ENCODE peak calls at places on chromosomes 6 and 20, in nine cellular contexts. One of them, this sample, is unnamed.

GRCh38 chr6:32081168-32081624 is 27.9 kb downstream of the TNXB start:
- DNase-seq in cardiac muscle cell: no peak
- DNase-seq in tibial artery: peak; percentile 90
- DNase-seq in brain microvascular endothelial cell: peak; percentile 83
- DNase-seq in colonic mucosa: no peak
- DNase-seq in PC-9: peak; percentile 66
- DNase-seq in pancreas: no peak
- DNase-seq in ascending aorta: peak; percentile 28
- DNase-seq in fibroblast of lung: peak; percentile 84
- DNase-seq in this sample: no peak

GRCh38 chr6:145815351-145815772 is 767 bp upstream of the FBXO30 start:
- DNase-seq in cardiac muscle cell: no peak
- DNase-seq in tibial artery: peak; percentile 58
- DNase-seq in brain microvascular endothelial cell: peak; percentile 18
- DNase-seq in colonic mucosa: no peak
- DNase-seq in PC-9: no peak
- DNase-seq in pancreas: no peak
- DNase-seq in ascending aorta: no peak
- DNase-seq in fibroblast of lung: peak; percentile 21
- DNase-seq in this sample: peak; percentile 37

GRCh38 chr20:49267327-49267726 is 10.5 kb downstream of the ZNFX1 start:
- DNase-seq in cardiac muscle cell: no peak
- DNase-seq in tibial artery: no peak
- DNase-seq in brain microvascular endothelial cell: no peak
- DNase-seq in colonic mucosa: no peak
- DNase-seq in PC-9: no peak
- DNase-seq in pancreas: no peak
- DNase-seq in ascending aorta: no peak
- DNase-seq in fibroblast of lung: no peak
- DNase-seq in this sample: no peak

GRCh38 chr6:3333263-3333662 is 74.5 kb downstream of the PSMG4 start:
- DNase-seq in cardiac muscle cell: no peak
- DNase-seq in tibial artery: no peak
- DNase-seq in brain microvascular endothelial cell: no peak
- DNase-seq in colonic mucosa: no peak
- DNase-seq in PC-9: no peak
- DNase-seq in pancreas: no peak
- DNase-seq in ascending aorta: no peak
- DNase-seq in fibroblast of lung: no peak
- DNase-seq in this sample: no peak

GRCh38 chr20:8562356-8562755 is 430.3 kb downstream of the PLCB1 start:
- DNase-seq in cardiac muscle cell: no peak
- DNase-seq in tibial artery: no peak
- DNase-seq in brain microvascular endothelial cell: no peak
- DNase-seq in colonic mucosa: no peak
- DNase-seq in PC-9: no peak
- DNase-seq in pancreas: no peak
- DNase-seq in ascending aorta: no peak
- DNase-seq in fibroblast of lung: no peak
- DNase-seq in this sample: no peak

GRCh38 chr20:18287546-18287914 is 797 bp upstream of the ZNF133 start:
- DNase-seq in cardiac muscle cell: no peak
- DNase-seq in tibial artery: no peak
- DNase-seq in brain microvascular endothelial cell: no peak
- DNase-seq in colonic mucosa: no peak
- DNase-seq in PC-9: no peak
- DNase-seq in pancreas: no peak
- DNase-seq in ascending aorta: no peak
- DNase-seq in fibroblast of lung: no peak
- DNase-seq in this sample: peak; percentile 16

GRCh38 chr20:10636326-10636818 is 37.4 kb downstream of the JAG1 start:
- DNase-seq in cardiac muscle cell: no peak
- DNase-seq in tibial artery: no peak
- DNase-seq in brain microvascular endothelial cell: peak; percentile 66
- DNase-seq in colonic mucosa: no peak
- DNase-seq in PC-9: no peak
- DNase-seq in pancreas: no peak
- DNase-seq in ascending aorta: no peak
- DNase-seq in fibroblast of lung: peak; percentile 76
- DNase-seq in this sample: no peak

GRCh38 chr6:42099340-42100028 is 42.9 kb downstream of the C6orf132 start:
- DNase-seq in cardiac muscle cell: no peak
- DNase-seq in tibial artery: no peak
- DNase-seq in brain microvascular endothelial cell: peak; percentile 53
- DNase-seq in colonic mucosa: peak; percentile 89
- DNase-seq in PC-9: peak; percentile 81
- DNase-seq in pancreas: peak; percentile 46
- DNase-seq in ascending aorta: no peak
- DNase-seq in fibroblast of lung: peak; percentile 79
- DNase-seq in this sample: no peak

GRCh38 chr20:16764560-16764959 is 16.4 kb downstream of the OTOR start:
- DNase-seq in cardiac muscle cell: no peak
- DNase-seq in tibial artery: no peak
- DNase-seq in brain microvascular endothelial cell: no peak
- DNase-seq in colonic mucosa: no peak
- DNase-seq in PC-9: no peak
- DNase-seq in pancreas: no peak
- DNase-seq in ascending aorta: no peak
- DNase-seq in fibroblast of lung: no peak
- DNase-seq in this sample: no peak

GRCh38 chr6:159315562-159315961 is 146.4 kb downstream of the FNDC1 start:
- DNase-seq in cardiac muscle cell: no peak
- DNase-seq in tibial artery: no peak
- DNase-seq in brain microvascular endothelial cell: no peak
- DNase-seq in colonic mucosa: no peak
- DNase-seq in PC-9: no peak
- DNase-seq in pancreas: no peak
- DNase-seq in ascending aorta: no peak
- DNase-seq in fibroblast of lung: no peak
- DNase-seq in this sample: no peak

GRCh38 chr20:3846740-3847418 is at the start of gene MAVS:
- DNase-seq in cardiac muscle cell: peak; percentile 95
- DNase-seq in tibial artery: peak; percentile 95
- DNase-seq in brain microvascular endothelial cell: peak; percentile 39
- DNase-seq in colonic mucosa: peak; percentile 92
- DNase-seq in PC-9: peak; percentile 91
- DNase-seq in pancreas: peak; percentile 91
- DNase-seq in ascending aorta: peak; percentile 35
- DNase-seq in fibroblast of lung: peak; percentile 75
- DNase-seq in this sample: peak; percentile 87

GRCh38 chr20:63874254-63874653 is 9.2 kb downstream of the TPD52L2 start:
- DNase-seq in cardiac muscle cell: no peak
- DNase-seq in tibial artery: no peak
- DNase-seq in brain microvascular endothelial cell: no peak
- DNase-seq in colonic mucosa: no peak
- DNase-seq in PC-9: no peak
- DNase-seq in pancreas: no peak
- DNase-seq in ascending aorta: no peak
- DNase-seq in fibroblast of lung: no peak
- DNase-seq in this sample: no peak

GRCh38 chr20:63879264-63879663 is 14.2 kb downstream of the TPD52L2 start:
- DNase-seq in cardiac muscle cell: no peak
- DNase-seq in tibial artery: no peak
- DNase-seq in brain microvascular endothelial cell: no peak
- DNase-seq in colonic mucosa: no peak
- DNase-seq in PC-9: no peak
- DNase-seq in pancreas: no peak
- DNase-seq in ascending aorta: no peak
- DNase-seq in fibroblast of lung: no peak
- DNase-seq in this sample: no peak

GRCh38 chr20:63878855-63879254 is 13.8 kb downstream of the TPD52L2 start:
- DNase-seq in cardiac muscle cell: no peak
- DNase-seq in tibial artery: no peak
- DNase-seq in brain microvascular endothelial cell: no peak
- DNase-seq in colonic mucosa: no peak
- DNase-seq in PC-9: no peak
- DNase-seq in pancreas: no peak
- DNase-seq in ascending aorta: no peak
- DNase-seq in fibroblast of lung: no peak
- DNase-seq in this sample: no peak

GRCh38 chr20:63877755-63878470 is 12.8 kb downstream of the TPD52L2 start:
- DNase-seq in cardiac muscle cell: no peak
- DNase-seq in tibial artery: no peak
- DNase-seq in brain microvascular endothelial cell: no peak
- DNase-seq in colonic mucosa: no peak
- DNase-seq in PC-9: no peak
- DNase-seq in pancreas: no peak
- DNase-seq in ascending aorta: no peak
- DNase-seq in fibroblast of lung: no peak
- DNase-seq in this sample: no peak

DNA sequence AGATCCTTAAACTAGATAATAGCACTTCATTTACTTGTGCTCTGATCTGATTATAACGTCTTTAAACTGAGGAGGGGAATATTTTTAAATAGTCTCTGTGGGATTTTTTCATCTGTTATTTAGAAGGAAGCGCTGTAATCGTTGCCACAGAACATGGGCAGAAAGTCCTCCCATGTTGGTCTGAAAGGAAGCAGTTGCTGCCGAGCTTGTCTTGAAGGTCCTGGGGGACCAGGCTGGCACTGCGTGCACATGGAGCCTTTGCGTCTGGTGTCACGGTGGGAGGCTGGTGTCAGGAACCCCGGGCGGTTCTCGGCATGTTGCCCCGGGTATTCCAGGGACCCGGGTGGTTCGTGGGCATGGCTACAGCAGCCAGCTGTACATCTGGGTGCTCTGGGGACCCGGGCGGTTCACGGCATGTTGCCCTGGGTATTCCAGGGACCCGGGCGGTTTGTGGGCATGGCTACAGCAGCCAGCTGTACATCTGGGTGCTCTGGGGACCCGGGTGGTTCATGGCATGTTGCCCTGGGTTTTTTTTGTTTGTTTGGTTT is 11.5 kb downstream of the TPD52L2 start:
- DNase-seq in cardiac muscle cell: no peak
- DNase-seq in tibial artery: no peak
- DNase-seq in brain microvascular endothelial cell: no peak
- DNase-seq in colonic mucosa: no peak
- DNase-seq in PC-9: no peak
- DNase-seq in pancreas: no peak
- DNase-seq in ascending aorta: no peak
- DNase-seq in fibroblast of lung: no peak
- DNase-seq in this sample: no peak
- H3K36me3 ChIP-seq in cardiac muscle cell: peaks cover 38% of the 10 kb centered on the region
- H3K36me3 ChIP-seq in tibial artery: peaks cover 54% of the 10 kb centered on the region
- H3K36me3 ChIP-seq in brain microvascular endothelial cell: peaks cover 74% of the 10 kb centered on the region
- H3K36me3 ChIP-seq in colonic mucosa: peaks cover 15% of the 10 kb centered on the region
- H3K36me3 ChIP-seq in PC-9: peaks cover 49% of the 10 kb centered on the region
- H3K36me3 ChIP-seq in pancreas: peaks cover 48% of the 10 kb centered on the region
- H3K36me3 ChIP-seq in ascending aorta: peaks cover 82% of the 10 kb centered on the region
- H3K36me3 ChIP-seq in fibroblast of lung: peaks cover 37% of the 10 kb centered on the region
- H3K36me3 ChIP-seq in this sample: no peaks in the 10 kb centered on the region

GRCh38 chr6:151181701-151182367 is 57.9 kb upstream of the AKAP12 start:
- DNase-seq in cardiac muscle cell: peak; percentile 79
- DNase-seq in tibial artery: no peak
- DNase-seq in brain microvascular endothelial cell: no peak
- DNase-seq in colonic mucosa: no peak
- DNase-seq in PC-9: no peak
- DNase-seq in pancreas: no peak
- DNase-seq in ascending aorta: no peak
- DNase-seq in fibroblast of lung: peak; percentile 47
- DNase-seq in this sample: no peak
- TF ChIP-seq CTCF in cardiac muscle cell: no peak
- TF ChIP-seq CTCF in tibial artery: no peak
- TF ChIP-seq CTCF in brain microvascular endothelial cell: no peak
- TF ChIP-seq CTCF in colonic mucosa: no peak
- TF ChIP-seq CTCF in PC-9: no peak
- TF ChIP-seq CTCF in pancreas: no peak
- TF ChIP-seq CTCF in ascending aorta: no peak
- TF ChIP-seq CTCF in fibroblast of lung: no peak
- TF ChIP-seq CTCF in this sample: no peak

GRCh38 chr6:56540950-56541600 is 101.6 kb downstream of the DST start:
- DNase-seq in cardiac muscle cell: no peak
- DNase-seq in tibial artery: no peak
- DNase-seq in brain microvascular endothelial cell: no peak
- DNase-seq in colonic mucosa: no peak
- DNase-seq in PC-9: no peak
- DNase-seq in pancreas: no peak
- DNase-seq in ascending aorta: no peak
- DNase-seq in fibroblast of lung: peak; percentile 68
- DNase-seq in this sample: no peak
- H3K27ac ChIP-seq in cardiac muscle cell: no peak overlapping the region
- H3K27ac ChIP-seq in tibial artery: peak overlapping the region; percentile 93
- H3K27ac ChIP-seq in brain microvascular endothelial cell: no peak overlapping the region
- H3K27ac ChIP-seq in colonic mucosa: peak overlapping the region; percentile 82
- H3K27ac ChIP-seq in PC-9: peak overlapping the region; percentile 87
- H3K27ac ChIP-seq in pancreas: peak overlapping the region; percentile 95
- H3K27ac ChIP-seq in ascending aorta: peak overlapping the region; percentile 94
- H3K27ac ChIP-seq in fibroblast of lung: peak overlapping the region; percentile 91
- H3K27ac ChIP-seq in this sample: peak overlapping the region; percentile 93

GRCh38 chr20:29301624-29302259 is 1955.7 kb upstream of the DEFB115 start:
- DNase-seq in cardiac muscle cell: no peak
- DNase-seq in tibial artery: no peak
- DNase-seq in brain microvascular endothelial cell: no peak
- DNase-seq in colonic mucosa: no peak
- DNase-seq in PC-9: no peak
- DNase-seq in pancreas: no peak
- DNase-seq in ascending aorta: no peak
- DNase-seq in fibroblast of lung: no peak
- DNase-seq in this sample: no peak

GRCh38 chr20:29298759-29299613 is 1958.5 kb upstream of the DEFB115 start:
- DNase-seq in cardiac muscle cell: no peak
- DNase-seq in tibial artery: no peak
- DNase-seq in brain microvascular endothelial cell: no peak
- DNase-seq in colonic mucosa: no peak
- DNase-seq in PC-9: no peak
- DNase-seq in pancreas: no peak
- DNase-seq in ascending aorta: no peak
- DNase-seq in fibroblast of lung: peak; percentile 16
- DNase-seq in this sample: no peak

GRCh38 chr20:29299811-29300578 is 1957.5 kb upstream of the DEFB115 start:
- DNase-seq in cardiac muscle cell: no peak
- DNase-seq in tibial artery: no peak
- DNase-seq in brain microvascular endothelial cell: no peak
- DNase-seq in colonic mucosa: no peak
- DNase-seq in PC-9: no peak
- DNase-seq in pancreas: no peak
- DNase-seq in ascending aorta: no peak
- DNase-seq in fibroblast of lung: no peak
- DNase-seq in this sample: no peak

GRCh38 chr20:29302979-29303644 is 1954.4 kb upstream of the DEFB115 start:
- DNase-seq in cardiac muscle cell: no peak
- DNase-seq in tibial artery: no peak
- DNase-seq in brain microvascular endothelial cell: no peak
- DNase-seq in colonic mucosa: no peak
- DNase-seq in PC-9: no peak
- DNase-seq in pancreas: no peak
- DNase-seq in ascending aorta: no peak
- DNase-seq in fibroblast of lung: no peak
- DNase-seq in this sample: no peak

GRCh38 chr20:29300579-29301551 is 1956.6 kb upstream of the DEFB115 start:
- DNase-seq in cardiac muscle cell: no peak
- DNase-seq in tibial artery: no peak
- DNase-seq in brain microvascular endothelial cell: no peak
- DNase-seq in colonic mucosa: no peak
- DNase-seq in PC-9: no peak
- DNase-seq in pancreas: no peak
- DNase-seq in ascending aorta: no peak
- DNase-seq in fibroblast of lung: no peak
- DNase-seq in this sample: no peak
- H3K36me3 ChIP-seq in cardiac muscle cell: no peaks in the 10 kb centered on the region
- H3K36me3 ChIP-seq in tibial artery: no peaks in the 10 kb centered on the region
- H3K36me3 ChIP-seq in brain microvascular endothelial cell: no peaks in the 10 kb centered on the region
- H3K36me3 ChIP-seq in colonic mucosa: no peaks in the 10 kb centered on the region
- H3K36me3 ChIP-seq in PC-9: no peaks in the 10 kb centered on the region
- H3K36me3 ChIP-seq in pancreas: no peaks in the 10 kb centered on the region
- H3K36me3 ChIP-seq in ascending aorta: no peaks in the 10 kb centered on the region
- H3K36me3 ChIP-seq in fibroblast of lung: no peaks in the 10 kb centered on the region
- H3K36me3 ChIP-seq in this sample: no peaks in the 10 kb centered on the region